ENCODE peak calls at places on chromosome 22, in four cellular contexts. E, Z, S and A are unnamed samples.

GRCh38 chr22:35462558-35463230 is 62.8 kb downstream of the MCM5 start:
- DNase-seq in Z (no peak), S (no peak), E (no peak), A (no peak)

GRCh38 chr22:43060213-43060612 is 29.0 kb downstream of the TTLL1 start:
- DNase-seq in Z (peak; percentile 42), S (no peak), E (no peak), A (peak; percentile 23)

GRCh38 chr22:47198801-47199251 is 436.4 kb downstream of the TBC1D22A start:
- DNase-seq in Z (no peak), S (no peak), E (no peak), A (no peak)

GRCh38 chr22:25448435-25449051 is 115.9 kb upstream of the GRK3 start:
- DNase-seq in S (no peak), Z (peak; percentile 3), E (peak; percentile 60), A (peak; percentile 21)

GRCh38 chr22:24141586-24141985 is 39.7 kb upstream of the SUSD2 start:
- DNase-seq in S (no peak), E (no peak), Z (peak; percentile 59), A (peak; percentile 78)

GRCh38 chr22:32862936-32863661 is 61.6 kb downstream of the TIMP3 start:
- DNase-seq in E (no peak), S (no peak), Z (no peak), A (no peak)

GRCh38 chr22:29580200-29580810 is 608 bp downstream of the NIPSNAP1 start:
- DNase-seq in S (no peak), E (no peak), Z (no peak), A (no peak)

GRCh38 chr22:29766632-29767288 is at the start of gene ZMAT5:
- DNase-seq in Z (peak; percentile 94), E (peak; percentile 93), S (peak; percentile 94), A (peak; percentile 95)

GRCh38 chr22:20013382-20013871 is 3.2 kb downstream of the ARVCF start:
- DNase-seq in Z (no peak), S (peak; percentile 83), E (peak; percentile 20), A (peak; percentile 34)

GRCh38 chr22:32478994-32479393 is 4.4 kb downstream of the FBXO7 start:
- DNase-seq in Z (no peak), S (no peak), E (peak; percentile 30), A (peak; percentile 59)

GRCh38 chr22:20440637-20441591 is 3.3 kb upstream of the SCARF2 start:
- DNase-seq in Z (no peak), E (no peak), S (peak; percentile 41), A (no peak)

GRCh38 chr22:40512426-40513136 is 123.9 kb downstream of the MRTFA start:
- DNase-seq in Z (peak; percentile 75), E (peak; percentile 99), S (no peak), A (peak; percentile 100)

GRCh38 chr22:24996420-24996952 is 44.0 kb downstream of the KIAA1671 start:
- DNase-seq in E (peak; percentile 64), S (no peak), Z (peak; percentile 75), A (peak; percentile 23)

GRCh38 chr22:35430897-35431322 is 31.0 kb downstream of the MCM5 start:
- DNase-seq in S (peak; percentile 93), E (peak; percentile 85), Z (peak; percentile 83), A (peak; percentile 87)

GRCh38 chr22:33431300-33431699 is 373.1 kb upstream of the SYN3 start:
- DNase-seq in S (no peak), Z (no peak), E (no peak), A (no peak)

GRCh38 chr22:39658806-39659463 is 88.4 kb downstream of the CACNA1I start:
- DNase-seq in Z (no peak), E (no peak), S (no peak), A (no peak)

GRCh38 chr22:39481054-39481453 is 21.0 kb upstream of the MIEF1 start:
- DNase-seq in E (peak; percentile 16), Z (no peak), S (no peak), A (no peak)

GRCh38 chr22:29635734-29636357 is 32.4 kb downstream of the NF2 start:
- DNase-seq in E (peak; percentile 56), Z (peak; percentile 60), S (no peak), A (peak; percentile 71)

GRCh38 chr22:25895678-25896077 is 153.7 kb downstream of the MYO18B start:
- DNase-seq in E (no peak), Z (no peak), S (no peak), A (no peak)

GRCh38 chr22:39300198-39300830 is 19.1 kb downstream of the RPL3 start:
- DNase-seq in Z (no peak), E (no peak), S (peak; percentile 76), A (no peak)

GRCh38 chr22:22182218-22182989 is 62.2 kb upstream of the VPREB1 start:
- DNase-seq in S (no peak), Z (no peak), E (no peak), A (no peak)

GRCh38 chr22:48627203-48627602 is 1200.5 kb downstream of the BRD1 start:
- DNase-seq in Z (no peak), S (peak; percentile 46), E (peak; percentile 22), A (no peak)

GRCh38 chr22:20008221-20008995 is 8.2 kb downstream of the ARVCF start:
- DNase-seq in S (peak; percentile 23), E (no peak), Z (no peak), A (no peak)

GRCh38 chr22:36162127-36163034 is 1.8 kb upstream of the APOL3 start:
- DNase-seq in E (no peak), S (no peak), Z (no peak), A (no peak)

GRCh38 chr22:36387914-36388864 is at the start of gene MYH9:
- DNase-seq in E (peak; percentile 97), Z (peak; percentile 98), S (peak; percentile 100), A (peak; percentile 99)

GRCh38 chr22:35862697-35863096 is 145.0 kb downstream of the APOL5 start:
- DNase-seq in E (no peak), S (no peak), Z (no peak), A (no peak)

GRCh38 chr22:30802202-30803166 is 107.8 kb downstream of the OSBP2 start:
- DNase-seq in E (peak; percentile 81), Z (peak; percentile 91), S (peak; percentile 90), A (peak; percentile 82)

GRCh38 chr22:47176573-47177333 is 414.3 kb downstream of the TBC1D22A start:
- DNase-seq in S (peak; percentile 57), E (no peak), Z (no peak), A (no peak)

DNA sequence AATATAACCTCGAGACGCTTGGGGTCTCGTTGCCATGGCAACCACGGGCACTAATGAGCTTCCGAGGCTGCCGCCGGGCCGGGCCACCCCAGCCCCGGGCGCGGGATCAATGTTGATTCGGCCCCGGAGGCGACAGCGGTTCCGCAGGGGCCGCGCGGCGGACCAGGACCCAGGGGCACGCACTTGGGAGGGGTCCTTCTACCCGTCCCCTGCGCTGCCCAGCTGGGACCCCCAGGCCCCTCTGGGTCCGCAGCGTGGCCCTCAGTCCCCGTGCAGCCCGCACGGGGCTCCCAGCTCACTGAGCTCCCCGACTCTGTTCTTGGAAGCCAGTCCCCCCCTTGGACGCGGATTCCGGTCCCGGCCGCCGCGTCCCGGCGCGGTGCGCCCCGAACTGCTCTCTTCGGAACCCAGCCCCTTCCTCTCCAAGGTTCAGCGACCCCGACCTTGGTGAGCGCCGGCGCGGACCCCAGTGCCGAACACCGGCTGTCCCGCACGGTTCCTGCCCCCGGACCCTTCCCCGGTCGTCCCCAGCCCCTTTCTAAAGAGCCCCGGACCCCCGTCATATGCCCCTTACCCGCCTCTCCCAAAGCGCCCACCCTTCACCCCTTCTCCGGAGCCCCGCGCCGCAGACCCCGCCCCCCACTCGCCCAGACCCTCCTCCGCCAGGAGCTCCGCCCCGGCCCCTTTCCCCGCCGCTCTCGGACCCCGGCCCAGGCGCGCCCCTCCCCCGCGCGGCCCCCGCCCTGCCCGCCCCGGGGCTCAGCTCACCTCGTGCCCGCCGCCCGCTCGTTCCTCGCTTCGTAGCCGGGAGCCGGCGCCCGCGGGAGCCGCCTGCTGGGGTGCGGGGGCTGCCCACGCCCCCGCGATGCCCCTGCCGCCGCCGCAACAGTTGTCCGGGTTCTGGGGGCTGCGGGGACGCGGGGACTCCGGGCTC is 18.2 kb upstream of the SHISAL1 start:
- DNase-seq in E (no peak), S (no peak), Z (no peak), A (no peak)
- H3K4me3 ChIP-seq in E (peak overlapping the region; percentile 23), S (peak overlapping the region; percentile 43), Z (no peak overlapping the region), A (no peak overlapping the region)

GRCh38 chr22:27962268-27963191 is 43.5 kb upstream of the PITPNB start:
- DNase-seq in S (no peak), Z (no peak), E (no peak), A (peak; percentile 7)
- H3K4me3 ChIP-seq in S (no peak overlapping the region), Z (no peak overlapping the region), E (no peak overlapping the region), A (no peak overlapping the region)

DNA sequence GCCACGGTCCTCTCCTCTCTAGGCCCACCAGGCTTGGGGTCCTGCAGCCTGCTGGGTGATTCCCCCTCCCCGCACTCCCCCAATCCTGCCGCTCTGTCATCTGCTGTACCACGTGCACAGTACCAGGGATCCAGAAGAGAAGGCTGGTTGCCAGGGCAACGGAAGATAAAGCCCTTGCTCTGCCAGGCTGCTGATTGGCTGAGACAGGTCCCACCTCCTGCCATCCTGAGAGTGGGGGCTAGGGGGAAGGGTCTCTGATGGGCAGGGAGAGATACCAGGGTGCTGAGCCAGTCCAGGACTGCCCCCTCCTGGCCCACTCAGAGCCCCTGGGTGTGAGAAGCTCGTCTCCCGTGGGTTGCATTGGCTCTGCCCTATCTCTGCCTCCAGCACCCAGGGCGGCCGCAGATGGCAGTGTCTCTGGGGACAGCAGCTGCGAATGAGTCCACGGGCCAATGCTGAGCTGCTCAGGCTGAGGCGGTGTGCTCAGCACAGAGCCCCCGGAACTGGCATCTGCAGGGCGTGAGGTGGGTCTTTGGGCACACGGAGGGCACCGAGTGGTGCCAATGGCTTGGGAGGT is at the start of gene SMIM45:
- DNase-seq in S (no peak), E (no peak), Z (no peak), A (no peak)
- H3K4me3 ChIP-seq in S (no peak within 1 kb of the TSS), E (no peak within 1 kb of the TSS), Z (no peak within 1 kb of the TSS), A (no peak within 1 kb of the TSS)

GRCh38 chr22:49959782-49960158 is 802 bp upstream of the PIM3 start:
- DNase-seq in Z (peak; percentile 69), S (no peak), E (no peak), A (peak; percentile 51)

GRCh38 chr22:49962012-49962750 is 1.6 kb downstream of the PIM3 start:
- DNase-seq in E (peak; percentile 82), Z (peak; percentile 83), S (peak; percentile 94), A (peak; percentile 91)

GRCh38 chr22:49960159-49960966 is at the start of gene PIM3:
- DNase-seq in E (peak; percentile 88), S (peak; percentile 97), Z (peak; percentile 95), A (peak; percentile 93)

GRCh38 chr22:49961601-49962011 is 1.0 kb downstream of the PIM3 start:
- DNase-seq in S (peak; percentile 76), E (peak; percentile 35), Z (no peak), A (no peak)

DNA sequence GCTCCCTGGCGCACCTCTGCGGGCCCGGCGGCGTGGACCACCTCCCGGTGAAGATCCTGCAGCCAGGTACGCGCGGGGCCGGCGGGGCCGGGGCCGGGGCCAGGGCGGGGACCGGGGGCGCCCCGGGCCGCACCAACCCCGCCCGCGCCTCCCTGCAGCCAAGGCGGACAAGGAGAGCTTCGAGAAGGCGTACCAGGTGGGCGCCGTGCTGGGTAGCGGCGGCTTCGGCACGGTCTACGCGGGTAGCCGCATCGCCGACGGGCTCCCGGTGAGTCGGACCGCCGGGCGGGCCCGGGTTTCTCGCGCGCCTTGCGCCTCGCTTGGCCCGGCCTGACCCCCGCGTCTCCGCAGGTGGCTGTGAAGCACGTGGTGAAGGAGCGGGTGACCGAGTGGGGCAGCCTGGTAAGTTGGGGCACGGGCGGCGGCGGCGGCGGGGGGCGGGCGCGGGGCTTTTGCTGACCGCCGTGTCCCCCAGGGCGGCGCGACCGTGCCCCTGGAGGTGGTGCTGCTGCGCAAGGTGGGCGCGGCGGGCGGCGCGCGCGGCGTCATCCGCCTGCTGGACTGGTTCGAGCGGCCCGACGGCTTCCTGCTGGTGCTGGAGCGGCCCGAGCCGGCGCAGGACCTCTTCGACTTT is 512 bp downstream of the PIM3 start:
- DNase-seq in S (peak; percentile 83), E (peak; percentile 45), Z (peak; percentile 47), A (no peak)
- H3K4me3 ChIP-seq in S (peak overlapping the region; percentile 99), E (peak overlapping the region; percentile 75), Z (peak overlapping the region; percentile 89), A (peak overlapping the region; percentile 69)